ENCODE peak calls at places on chromosomes 1 and 21, in four cellular contexts. One of them, this sample, is unnamed.

GRCh38 chr1:81874461-81874860 is 73.7 kb downstream of the ADGRL2 start:
- DNase-seq in astrocyte of the spinal cord: no peak
- DNase-seq in esophagus muscularis mucosa: no peak
- DNase-seq in endothelial cell: no peak
- DNase-seq in this sample: no peak

GRCh38 chr1:24622218-24622617 is 20.9 kb upstream of the SRRM1 start:
- DNase-seq in astrocyte of the spinal cord: no peak
- DNase-seq in esophagus muscularis mucosa: peak
- DNase-seq in endothelial cell: no peak
- DNase-seq in this sample: no peak

GRCh38 chr21:42299324-42300044 is 15.7 kb downstream of the TFF3 start:
- DNase-seq in astrocyte of the spinal cord: no peak
- DNase-seq in esophagus muscularis mucosa: no peak
- DNase-seq in endothelial cell: no peak
- DNase-seq in this sample: peak

GRCh38 chr1:36367798-36368197 is 17.9 kb downstream of the STK40 start:
- DNase-seq in astrocyte of the spinal cord: no peak
- DNase-seq in endothelial cell: no peak
- DNase-seq in esophagus muscularis mucosa: no peak
- DNase-seq in this sample: no peak

GRCh38 chr1:102434421-102434820 is 437.7 kb upstream of the OLFM3 start:
- DNase-seq in endothelial cell: peak
- DNase-seq in astrocyte of the spinal cord: no peak
- DNase-seq in esophagus muscularis mucosa: no peak
- DNase-seq in this sample: no peak

GRCh38 chr1:206581571-206581981 is 30.7 kb downstream of the EIF2D start:
- DNase-seq in astrocyte of the spinal cord: no peak
- DNase-seq in endothelial cell: no peak
- DNase-seq in esophagus muscularis mucosa: no peak
- DNase-seq in this sample: no peak

GRCh38 chr1:180534199-180534598 is 24.6 kb upstream of the OVAAL start:
- DNase-seq in esophagus muscularis mucosa: no peak
- DNase-seq in endothelial cell: no peak
- DNase-seq in astrocyte of the spinal cord: no peak
- DNase-seq in this sample: no peak

GRCh38 chr1:233391338-233391737 is 63.8 kb downstream of the MAP3K21 start:
- DNase-seq in esophagus muscularis mucosa: no peak
- DNase-seq in astrocyte of the spinal cord: no peak
- DNase-seq in endothelial cell: no peak
- DNase-seq in this sample: no peak

GRCh38 chr1:158121604-158122254 is 59.0 kb upstream of the CD1D start:
- DNase-seq in esophagus muscularis mucosa: no peak
- DNase-seq in astrocyte of the spinal cord: peak
- DNase-seq in endothelial cell: peak
- DNase-seq in this sample: peak

GRCh38 chr1:41414291-41414690 is 53.1 kb downstream of the FOXO6 start:
- DNase-seq in esophagus muscularis mucosa: no peak
- DNase-seq in astrocyte of the spinal cord: no peak
- DNase-seq in endothelial cell: no peak
- DNase-seq in this sample: no peak

GRCh38 chr21:46633561-46633960 is 1.9 kb upstream of the PRMT2 start:
- DNase-seq in endothelial cell: no peak
- DNase-seq in astrocyte of the spinal cord: no peak
- DNase-seq in esophagus muscularis mucosa: no peak
- DNase-seq in this sample: no peak

GRCh38 chr1:43992232-43992995 is 1.0 kb downstream of the CCDC24 start:
- DNase-seq in esophagus muscularis mucosa: no peak
- DNase-seq in endothelial cell: no peak
- DNase-seq in astrocyte of the spinal cord: no peak
- DNase-seq in this sample: no peak

GRCh38 chr1:115839706-115840095 is 1.2 kb downstream of the NHLH2 start:
- DNase-seq in endothelial cell: no peak
- DNase-seq in astrocyte of the spinal cord: no peak
- DNase-seq in esophagus muscularis mucosa: no peak
- DNase-seq in this sample: no peak

GRCh38 chr21:17729455-17729854 is 89.7 kb downstream of the C21orf91 start:
- DNase-seq in esophagus muscularis mucosa: no peak
- DNase-seq in endothelial cell: no peak
- DNase-seq in astrocyte of the spinal cord: no peak
- DNase-seq in this sample: no peak

GRCh38 chr21:17727361-17727760 is 91.8 kb downstream of the C21orf91 start:
- DNase-seq in esophagus muscularis mucosa: no peak
- DNase-seq in endothelial cell: no peak
- DNase-seq in astrocyte of the spinal cord: no peak
- DNase-seq in this sample: no peak

GRCh38 chr21:17725339-17725738 is 93.8 kb downstream of the C21orf91 start:
- DNase-seq in endothelial cell: no peak
- DNase-seq in astrocyte of the spinal cord: no peak
- DNase-seq in esophagus muscularis mucosa: no peak
- DNase-seq in this sample: no peak

GRCh38 chr21:17730782-17731181 is 88.4 kb downstream of the C21orf91 start:
- DNase-seq in astrocyte of the spinal cord: peak
- DNase-seq in endothelial cell: no peak
- DNase-seq in esophagus muscularis mucosa: no peak
- DNase-seq in this sample: no peak

GRCh38 chr21:17726047-17726446 is 93.1 kb downstream of the C21orf91 start:
- DNase-seq in astrocyte of the spinal cord: no peak
- DNase-seq in endothelial cell: no peak
- DNase-seq in esophagus muscularis mucosa: no peak
- DNase-seq in this sample: no peak
- TF ChIP-seq CTCF in astrocyte of the spinal cord: peak
- TF ChIP-seq CTCF in endothelial cell: no peak
- TF ChIP-seq CTCF in esophagus muscularis mucosa: no peak
- TF ChIP-seq CTCF in this sample: no peak

GRCh38 chr1:221887091-221887746 is 145.3 kb upstream of the DUSP10 start:
- DNase-seq in astrocyte of the spinal cord: peak
- DNase-seq in endothelial cell: no peak
- DNase-seq in esophagus muscularis mucosa: peak
- DNase-seq in this sample: peak
- TF ChIP-seq CTCF in astrocyte of the spinal cord: peak
- TF ChIP-seq CTCF in endothelial cell: no peak
- TF ChIP-seq CTCF in esophagus muscularis mucosa: no peak
- TF ChIP-seq CTCF in this sample: peak

DNA sequence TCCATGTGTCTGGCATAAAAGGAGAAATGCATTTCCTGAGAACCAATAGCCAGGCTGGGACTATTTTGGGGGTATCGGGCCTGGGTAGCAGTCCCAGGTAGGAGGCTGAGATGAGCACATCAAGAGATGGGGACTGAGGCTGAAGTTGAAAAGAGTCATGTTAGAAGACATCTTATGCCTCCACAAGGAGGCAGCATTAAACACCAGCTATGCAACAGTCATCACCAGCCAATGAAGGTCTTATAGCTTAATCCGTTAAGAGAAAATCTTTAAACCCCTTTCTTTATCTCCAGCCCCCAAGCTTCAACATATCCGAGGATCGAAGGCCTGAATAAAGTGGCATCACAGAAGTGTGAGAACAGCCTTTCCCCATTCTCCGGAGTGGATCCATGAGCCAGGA is 640.7 kb upstream of the PTBP2 start:
- DNase-seq in astrocyte of the spinal cord: peak
- DNase-seq in esophagus muscularis mucosa: no peak
- DNase-seq in endothelial cell: no peak
- DNase-seq in this sample: no peak
- TF ChIP-seq CTCF in astrocyte of the spinal cord: peak
- TF ChIP-seq CTCF in esophagus muscularis mucosa: no peak
- TF ChIP-seq CTCF in endothelial cell: no peak
- TF ChIP-seq CTCF in this sample: no peak

GRCh38 chr21:38960251-38960650 is 154.5 kb downstream of the ETS2 start:
- DNase-seq in endothelial cell: no peak
- DNase-seq in esophagus muscularis mucosa: no peak
- DNase-seq in astrocyte of the spinal cord: no peak
- DNase-seq in this sample: no peak

GRCh38 chr21:38956791-38957571 is 151.3 kb downstream of the ETS2 start:
- DNase-seq in esophagus muscularis mucosa: no peak
- DNase-seq in endothelial cell: no peak
- DNase-seq in astrocyte of the spinal cord: no peak
- DNase-seq in this sample: no peak

GRCh38 chr21:38957575-38958340 is 152.0 kb downstream of the ETS2 start:
- DNase-seq in endothelial cell: no peak
- DNase-seq in esophagus muscularis mucosa: no peak
- DNase-seq in astrocyte of the spinal cord: no peak
- DNase-seq in this sample: no peak

GRCh38 chr21:38959686-38960049 is 153.9 kb downstream of the ETS2 start:
- DNase-seq in astrocyte of the spinal cord: no peak
- DNase-seq in endothelial cell: no peak
- DNase-seq in esophagus muscularis mucosa: no peak
- DNase-seq in this sample: no peak

GRCh38 chr21:38958940-38959685 is 153.4 kb downstream of the ETS2 start:
- DNase-seq in astrocyte of the spinal cord: peak
- DNase-seq in esophagus muscularis mucosa: no peak
- DNase-seq in endothelial cell: no peak
- DNase-seq in this sample: peak
- TF ChIP-seq CTCF in astrocyte of the spinal cord: no peak
- TF ChIP-seq CTCF in esophagus muscularis mucosa: no peak
- TF ChIP-seq CTCF in endothelial cell: no peak
- TF ChIP-seq CTCF in this sample: no peak

GRCh38 chr1:20390589-20391331 is 95.2 kb downstream of the CAMK2N1 start:
- DNase-seq in astrocyte of the spinal cord: peak
- DNase-seq in endothelial cell: no peak
- DNase-seq in esophagus muscularis mucosa: no peak
- DNase-seq in this sample: no peak
- TF ChIP-seq CTCF in astrocyte of the spinal cord: no peak
- TF ChIP-seq CTCF in endothelial cell: no peak
- TF ChIP-seq CTCF in esophagus muscularis mucosa: no peak
- TF ChIP-seq CTCF in this sample: no peak

GRCh38 chr1:221174598-221174997 is 295.4 kb downstream of the HLX start:
- DNase-seq in astrocyte of the spinal cord: no peak
- DNase-seq in endothelial cell: no peak
- DNase-seq in esophagus muscularis mucosa: no peak
- DNase-seq in this sample: no peak
- TF ChIP-seq CTCF in astrocyte of the spinal cord: no peak
- TF ChIP-seq CTCF in endothelial cell: no peak
- TF ChIP-seq CTCF in esophagus muscularis mucosa: no peak
- TF ChIP-seq CTCF in this sample: no peak

DNA sequence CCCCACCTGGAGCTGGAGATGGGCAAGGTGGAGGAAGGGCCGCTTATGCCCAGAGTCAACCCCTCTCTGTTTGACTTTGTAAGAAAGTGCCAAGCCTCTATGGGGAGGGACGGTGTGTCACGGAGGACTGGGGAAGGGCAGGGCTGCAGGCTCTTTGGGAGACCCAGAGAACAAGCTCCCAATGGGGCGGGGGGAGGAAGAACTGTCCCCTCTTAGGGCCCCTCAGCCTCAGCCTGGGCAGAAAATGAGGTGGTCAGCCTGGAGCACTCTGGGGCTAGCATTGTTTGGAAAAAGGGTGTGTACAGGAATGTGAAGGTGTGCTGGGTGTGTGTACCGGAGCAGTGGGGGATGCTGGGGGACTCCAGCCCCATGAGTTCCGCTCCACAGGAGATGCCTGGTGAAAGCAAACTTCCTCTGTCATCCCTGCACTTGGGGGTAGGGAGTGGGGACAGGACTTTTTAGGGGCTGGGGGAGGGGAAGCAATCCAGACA is 1.2 kb upstream of the INAVA start:
- DNase-seq in esophagus muscularis mucosa: no peak
- DNase-seq in astrocyte of the spinal cord: no peak
- DNase-seq in endothelial cell: no peak
- DNase-seq in this sample: peak
- TF ChIP-seq CTCF in esophagus muscularis mucosa: no peak
- TF ChIP-seq CTCF in astrocyte of the spinal cord: no peak
- TF ChIP-seq CTCF in endothelial cell: no peak
- TF ChIP-seq CTCF in this sample: no peak

GRCh38 chr21:32413697-32414578 is 1.4 kb downstream of the EVA1C start:
- DNase-seq in astrocyte of the spinal cord: peak
- DNase-seq in esophagus muscularis mucosa: no peak
- DNase-seq in endothelial cell: no peak
- DNase-seq in this sample: no peak

GRCh38 chr21:32412998-32413504 is 545 bp downstream of the EVA1C start:
- DNase-seq in astrocyte of the spinal cord: peak
- DNase-seq in esophagus muscularis mucosa: no peak
- DNase-seq in endothelial cell: no peak
- DNase-seq in this sample: peak

GRCh38 chr21:32410916-32411315 is 1.6 kb upstream of the EVA1C start:
- DNase-seq in endothelial cell: no peak
- DNase-seq in astrocyte of the spinal cord: no peak
- DNase-seq in esophagus muscularis mucosa: no peak
- DNase-seq in this sample: no peak

GRCh38 chr21:32411366-32412161 is 942 bp upstream of the EVA1C start:
- DNase-seq in astrocyte of the spinal cord: peak
- DNase-seq in endothelial cell: peak
- DNase-seq in esophagus muscularis mucosa: peak
- DNase-seq in this sample: peak

GRCh38 chr21:32412162-32412997 is at the start of gene EVA1C:
- DNase-seq in esophagus muscularis mucosa: no peak
- DNase-seq in astrocyte of the spinal cord: peak
- DNase-seq in endothelial cell: peak
- DNase-seq in this sample: peak
- TF ChIP-seq CTCF in esophagus muscularis mucosa: peak
- TF ChIP-seq CTCF in astrocyte of the spinal cord: no peak
- TF ChIP-seq CTCF in endothelial cell: no peak
- TF ChIP-seq CTCF in this sample: no peak